ENCODE peak calls at places on chromosome 7, in eight cellular contexts. D is body of pancreas, Z is A549, T is stomach, P is heart left ventricle, N is IMR-90, U is sigmoid colon, L is prostate gland. M is an unnamed sample.

GRCh38 chr7:80450621-80451308 is 61.1 kb downstream of the GNAT3 start:
- DNase-seq in D (no peak), Z (peak; percentile 25), T (no peak), P (no peak), N (peak; percentile 79), U (no peak), L (no peak), M (no peak)

GRCh38 chr7:150953061-150953997 is 24.8 kb downstream of the KCNH2 start:
- DNase-seq in D (no peak), Z (no peak), T (no peak), P (peak; percentile 47), N (no peak), U (peak; percentile 75), L (no peak), M (no peak)

GRCh38 chr7:121085922-121086321 is 97.4 kb downstream of the CPED1 start:
- DNase-seq in D (no peak), Z (no peak), T (no peak), P (no peak), N (peak; percentile 46), U (no peak), L (no peak), M (no peak)

GRCh38 chr7:144941127-144941526 is 105.3 kb upstream of the TPK1 start:
- DNase-seq in D (no peak), Z (no peak), T (no peak), P (no peak), N (no peak), U (no peak), L (no peak), M (no peak)

GRCh38 chr7:79652619-79653018 is 199.2 kb upstream of the MAGI2 start:
- DNase-seq in D (no peak), Z (no peak), T (no peak), P (no peak), N (peak; percentile 40), U (no peak), L (no peak), M (no peak)

GRCh38 chr7:2851499-2851898 is 7.4 kb upstream of the GNA12 start:
- DNase-seq in D (no peak), Z (no peak), T (no peak), P (no peak), N (no peak), U (no peak), L (no peak), M (no peak)

GRCh38 chr7:100396421-100396982 is 23.2 kb downstream of the PILRA start:
- DNase-seq in D (no peak), Z (no peak), T (no peak), P (no peak), N (no peak), U (no peak), L (no peak), M (no peak)

GRCh38 chr7:157538321-157538720 is 201.5 kb downstream of the DNAJB6 start:
- DNase-seq in D (no peak), Z (no peak), T (no peak), P (no peak), N (no peak), U (no peak), L (no peak), M (no peak)

GRCh38 chr7:133530682-133531081 is 277.8 kb downstream of the EXOC4 start:
- DNase-seq in D (no peak), Z (no peak), T (no peak), P (no peak), N (peak; percentile 63), U (no peak), L (no peak), M (no peak)

GRCh38 chr7:36103837-36104561 is 49.1 kb upstream of the EEPD1 start:
- DNase-seq in D (no peak), Z (no peak), T (no peak), P (no peak), N (no peak), U (no peak), L (no peak), M (no peak)

GRCh38 chr7:50837965-50838364 is 55.3 kb upstream of the GRB10 start:
- DNase-seq in D (no peak), Z (peak; percentile 83), T (no peak), P (no peak), N (peak; percentile 89), U (no peak), L (no peak), M (no peak)

GRCh38 chr7:158277219-158278141 is 310.1 kb downstream of the PTPRN2 start:
- DNase-seq in D (peak; percentile 6), Z (no peak), T (no peak), P (no peak), N (no peak), U (peak; percentile 53), L (no peak), M (no peak)

GRCh38 chr7:17521437-17521836 is 223.0 kb downstream of the AHR start:
- DNase-seq in D (no peak), Z (no peak), T (no peak), P (no peak), N (peak; percentile 84), U (no peak), L (no peak), M (no peak)
- TF ChIP-seq POLR2A in D (no peak), Z (no peak), T (no peak), P (no peak), N (no peak), U (no peak), L (no peak), M (no peak)

DNA sequence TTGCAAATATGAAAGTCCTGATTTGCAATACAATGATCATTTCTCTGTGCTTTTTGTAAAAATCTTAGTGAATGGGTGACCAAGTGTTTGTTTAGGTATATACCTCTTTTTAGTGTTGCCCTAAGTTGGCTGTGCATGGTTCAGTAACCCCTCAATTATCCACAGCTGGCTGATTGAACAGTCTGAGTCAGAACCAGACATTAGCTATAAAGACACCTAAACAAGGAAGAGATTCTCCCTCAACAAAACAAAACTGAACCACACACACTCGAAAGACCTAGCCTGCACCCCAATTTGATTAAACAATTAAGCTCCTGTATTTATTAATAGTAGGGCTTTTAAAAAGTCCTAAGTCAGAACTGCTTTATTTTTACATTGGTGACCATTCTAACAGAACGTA is 2.8 kb downstream of the RSBN1L start:
- DNase-seq in D (no peak), Z (no peak), T (no peak), P (no peak), N (no peak), U (no peak), L (no peak), M (no peak)
- H3K4me3 ChIP-seq in D (no peak overlapping the region), Z (no peak overlapping the region), T (no peak overlapping the region), P (no peak overlapping the region), N (no peak overlapping the region), U (peak overlapping the region; percentile 76), L (no peak overlapping the region), M (no peak overlapping the region)

GRCh38 chr7:37719077-37719476 is 35.5 kb downstream of the GPR141 start:
- DNase-seq in D (no peak), Z (no peak), T (no peak), P (no peak), N (no peak), U (no peak), L (no peak), M (no peak)

GRCh38 chr7:37718585-37718984 is 35.0 kb downstream of the GPR141 start:
- DNase-seq in D (no peak), Z (no peak), T (no peak), P (no peak), N (no peak), U (no peak), L (no peak), M (no peak)

GRCh38 chr7:37714606-37715005 is 31.0 kb downstream of the GPR141 start:
- DNase-seq in D (no peak), Z (no peak), T (no peak), P (no peak), N (no peak), U (no peak), L (no peak), M (no peak)

GRCh38 chr7:37709631-37710509 is 26.3 kb downstream of the GPR141 start:
- DNase-seq in D (no peak), Z (no peak), T (no peak), P (no peak), N (no peak), U (no peak), L (no peak), M (no peak)

DNA sequence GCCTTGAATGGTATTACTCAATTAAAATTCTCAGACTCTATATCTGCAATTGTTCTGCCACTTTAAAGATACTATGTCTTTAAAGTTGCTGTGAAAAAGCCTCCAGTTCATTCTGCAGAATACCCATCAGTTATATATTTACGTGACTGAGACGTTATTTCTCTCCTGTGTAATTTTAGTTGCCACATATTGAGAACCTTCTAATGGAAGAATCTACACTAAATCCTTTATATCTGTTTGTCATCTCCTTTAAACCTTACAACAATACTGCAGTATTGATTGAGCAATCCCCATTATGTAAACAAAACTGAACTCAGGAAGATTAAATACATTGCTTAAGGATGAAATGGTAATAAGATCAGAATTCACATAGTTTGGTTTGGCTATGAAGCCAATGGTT is 30.0 kb downstream of the GPR141 start:
- DNase-seq in D (no peak), Z (peak; percentile 39), T (no peak), P (no peak), N (no peak), U (no peak), L (no peak), M (no peak)
- H3K27ac ChIP-seq in D (no peak overlapping the region), Z (peak overlapping the region; percentile 62), T (no peak overlapping the region), P (no peak overlapping the region), N (no peak overlapping the region), U (no peak overlapping the region), L (no peak overlapping the region), M (no peak overlapping the region)

GRCh38 chr7:22860784-22861482 is 38.3 kb upstream of the TOMM7 start:
- DNase-seq in D (no peak), Z (peak; percentile 42), T (no peak), P (no peak), N (no peak), U (no peak), L (no peak), M (no peak)

GRCh38 chr7:22859676-22860290 is 37.1 kb upstream of the TOMM7 start:
- DNase-seq in D (no peak), Z (peak; percentile 23), T (no peak), P (no peak), N (no peak), U (no peak), L (no peak), M (no peak)

GRCh38 chr7:22858274-22858639 is 35.6 kb upstream of the TOMM7 start:
- DNase-seq in D (no peak), Z (no peak), T (no peak), P (no peak), N (no peak), U (no peak), L (no peak), M (no peak)

GRCh38 chr7:22860337-22860736 is 37.7 kb upstream of the TOMM7 start:
- DNase-seq in D (no peak), Z (no peak), T (no peak), P (no peak), N (no peak), U (no peak), L (no peak), M (no peak)

GRCh38 chr7:22858640-22859561 is 36.3 kb upstream of the TOMM7 start:
- DNase-seq in D (no peak), Z (peak; percentile 61), T (no peak), P (no peak), N (peak; percentile 99), U (no peak), L (no peak), M (no peak)
- TF ChIP-seq POLR2A in D (no peak), Z (no peak), T (no peak), P (no peak), N (peak; percentile 78), U (no peak), L (no peak), M (no peak)